ENCODE peak calls at places on chromosomes 1 and 21, in six cellular contexts. G is occipital lobe; Q is HuH-7.5; D is stimulated activated CD8-positive, alpha-beta memory T cell treated with anti-CD3 and anti-CD28 coated beads, Interleukin-12 subunit alpha, Interleukin-12 subunit beta, amount 100 ng/mL, for 4 hours; L is GM03348; F is Calu3. N is an unnamed sample.

GRCh38 chr1:245503548-245503947 is 348.8 kb downstream of the KIF26B start:
- DNase-seq in D (no peak), G (no peak), L (no peak), F (no peak), Q (no peak), N (no peak)

GRCh38 chr1:54476231-54477109 is 70.3 kb upstream of the SSBP3 start:
- DNase-seq in Q (no peak), D (no peak), L (no peak), G (no peak), F (no peak), N (no peak)

GRCh38 chr1:2589331-2590232 is 3.0 kb downstream of the PRXL2B start:
- DNase-seq in Q (no peak), L (no peak), F (no peak), D (no peak), G (no peak), N (no peak)

GRCh38 chr1:163528710-163529348 is 207.1 kb downstream of the NUF2 start:
- DNase-seq in F (peak; percentile 48), Q (no peak), G (no peak), D (no peak), L (peak; percentile 46), N (no peak)

GRCh38 chr21:25901580-25901979 is 166.8 kb downstream of the GABPA start:
- DNase-seq in D (no peak), G (no peak), L (no peak), Q (no peak), F (no peak), N (peak; percentile 14)

GRCh38 chr1:203206116-203206687 is 19.7 kb upstream of the CHI3L1 start:
- DNase-seq in D (no peak), F (no peak), L (no peak), G (no peak), Q (no peak), N (no peak)

GRCh38 chr1:183571678-183572268 is 18.5 kb downstream of the NCF2 start:
- DNase-seq in D (no peak), L (no peak), G (no peak), F (no peak), Q (no peak), N (peak; percentile 87)

GRCh38 chr1:96596226-96596625 is 125.4 kb upstream of the PTBP2 start:
- DNase-seq in G (no peak), D (no peak), F (peak; percentile 58), Q (peak; percentile 35), L (peak; percentile 16), N (peak; percentile 22)

GRCh38 chr1:210352575-210352974 is 23.9 kb downstream of the HHAT start:
- DNase-seq in L (no peak), D (no peak), F (no peak), G (no peak), Q (no peak), N (no peak)

GRCh38 chr1:153985984-153986761 is at the start of gene RAB13:
- DNase-seq in D (no peak), L (peak; percentile 93), Q (peak; percentile 87), G (peak; percentile 34), F (peak; percentile 86), N (peak; percentile 92)

GRCh38 chr1:168202941-168203654 is 22.7 kb upstream of the SFT2D2 start:
- DNase-seq in D (no peak), Q (no peak), L (peak; percentile 91), F (peak; percentile 69), G (no peak), N (no peak)

GRCh38 chr1:98221926-98222325 is 301.1 kb upstream of the DPYD start:
- DNase-seq in Q (no peak), G (no peak), L (no peak), D (no peak), F (no peak), N (no peak)

GRCh38 chr1:167791281-167792209 is 69.8 kb downstream of the MPZL1 start:
- DNase-seq in Q (no peak), G (no peak), L (peak; percentile 81), D (no peak), F (no peak), N (no peak)

N was measured in MG63.